ENCODE peak calls at places on chromosomes 16 and 17, in four cellular contexts. One of them, this sample, is unnamed.

GRCh38 chr17:13869301-13869700 is 200.0 kb upstream of the COX10 start:
- DNase-seq in Panc1: no peak
- DNase-seq in astrocyte: peak
- DNase-seq in Caco-2: no peak
- DNase-seq in this sample: no peak

GRCh38 chr16:7218936-7219335 is 113.7 kb upstream of the RBFOX1 start:
- DNase-seq in Panc1: no peak
- DNase-seq in astrocyte: no peak
- DNase-seq in Caco-2: no peak
- DNase-seq in this sample: no peak

GRCh38 chr17:62587554-62587953 is 39.9 kb upstream of the MRC2 start:
- DNase-seq in Panc1: no peak
- DNase-seq in astrocyte: no peak
- DNase-seq in Caco-2: no peak
- DNase-seq in this sample: no peak

GRCh38 chr17:3799181-3799627 is 1.8 kb downstream of the ITGAE start:
- DNase-seq in Panc1: no peak
- DNase-seq in astrocyte: no peak
- DNase-seq in Caco-2: no peak
- DNase-seq in this sample: no peak

GRCh38 chr16:25192096-25192495 is 24.7 kb upstream of the AQP8 start:
- DNase-seq in Panc1: peak
- DNase-seq in astrocyte: peak
- DNase-seq in Caco-2: no peak
- DNase-seq in this sample: no peak

GRCh38 chr16:15946257-15947044 is 3.0 kb upstream of the ABCC1 start:
- DNase-seq in Panc1: peak
- DNase-seq in astrocyte: peak
- DNase-seq in Caco-2: no peak
- DNase-seq in this sample: peak

GRCh38 chr16:70692481-70693203 is 6.8 kb upstream of the MTSS2 start:
- DNase-seq in Panc1: no peak
- DNase-seq in astrocyte: no peak
- DNase-seq in Caco-2: no peak
- DNase-seq in this sample: no peak

GRCh38 chr17:55722742-55723487 is at the start of gene TMEM100:
- DNase-seq in Panc1: no peak
- DNase-seq in astrocyte: peak
- DNase-seq in Caco-2: no peak
- DNase-seq in this sample: peak

GRCh38 chr17:3008336-3009279 is 54.8 kb downstream of the OR1D5 start:
- DNase-seq in Panc1: no peak
- DNase-seq in astrocyte: no peak
- DNase-seq in Caco-2: no peak
- DNase-seq in this sample: no peak

GRCh38 chr16:84785843-84786538 is 33.8 kb upstream of the CRISPLD2 start:
- DNase-seq in Panc1: no peak
- DNase-seq in astrocyte: peak
- DNase-seq in Caco-2: no peak
- DNase-seq in this sample: peak

GRCh38 chr16:55710466-55710865 is 54.7 kb downstream of the SLC6A2 start:
- DNase-seq in Panc1: no peak
- DNase-seq in astrocyte: no peak
- DNase-seq in Caco-2: no peak
- DNase-seq in this sample: peak

GRCh38 chr16:19092653-19093410 is 20.9 kb upstream of the ITPRIPL2 start:
- DNase-seq in Panc1: no peak
- DNase-seq in astrocyte: no peak
- DNase-seq in Caco-2: no peak
- DNase-seq in this sample: no peak

GRCh38 chr16:192686-193085 is 12.4 kb downstream of the HBQ1 start:
- DNase-seq in Panc1: no peak
- DNase-seq in astrocyte: no peak
- DNase-seq in Caco-2: no peak
- DNase-seq in this sample: no peak

GRCh38 chr16:16096161-16096857 is 127.0 kb downstream of the ABCC6 start:
- DNase-seq in Panc1: no peak
- DNase-seq in astrocyte: peak
- DNase-seq in Caco-2: no peak
- DNase-seq in this sample: no peak

GRCh38 chr17:40551091-40551873 is 14.0 kb downstream of the CCR7 start:
- DNase-seq in Panc1: peak
- DNase-seq in astrocyte: peak
- DNase-seq in Caco-2: peak
- DNase-seq in this sample: peak

GRCh38 chr16:57522960-57523359 is 13.4 kb downstream of the CCDC102A start:
- DNase-seq in Panc1: no peak
- DNase-seq in astrocyte: no peak
- DNase-seq in Caco-2: no peak
- DNase-seq in this sample: no peak

GRCh38 chr17:39132192-39132600 is 19.2 kb downstream of the PLXDC1 start:
- DNase-seq in Panc1: no peak
- DNase-seq in astrocyte: peak
- DNase-seq in Caco-2: no peak
- DNase-seq in this sample: peak

GRCh38 chr17:48259710-48260291 is 152.2 kb downstream of the SNX11 start:
- DNase-seq in Panc1: no peak
- DNase-seq in astrocyte: no peak
- DNase-seq in Caco-2: no peak
- DNase-seq in this sample: peak

GRCh38 chr16:70610273-70611223 is 35.8 kb upstream of the IL34 start:
- DNase-seq in Panc1: no peak
- DNase-seq in astrocyte: no peak
- DNase-seq in Caco-2: peak
- DNase-seq in this sample: no peak

GRCh38 chr16:1450218-1450617 is 5.9 kb upstream of the CCDC154 start:
- DNase-seq in Panc1: no peak
- DNase-seq in astrocyte: no peak
- DNase-seq in Caco-2: no peak
- DNase-seq in this sample: no peak
- TF ChIP-seq CTCF in Panc1: no peak
- TF ChIP-seq CTCF in astrocyte: no peak
- TF ChIP-seq CTCF in Caco-2: peak
- TF ChIP-seq CTCF in this sample: no peak

GRCh38 chr16:73047536-73048291 is at the start of gene ZFHX3:
- DNase-seq in Panc1: no peak
- DNase-seq in astrocyte: no peak
- DNase-seq in Caco-2: peak
- DNase-seq in this sample: peak
- TF ChIP-seq CTCF in Panc1: no peak
- TF ChIP-seq CTCF in astrocyte: no peak
- TF ChIP-seq CTCF in Caco-2: no peak
- TF ChIP-seq CTCF in this sample: peak

GRCh38 chr16:30379165-30379783 is 3.1 kb downstream of the SEPTIN1 start:
- DNase-seq in Panc1: no peak
- DNase-seq in astrocyte: no peak
- DNase-seq in Caco-2: no peak
- DNase-seq in this sample: no peak

GRCh38 chr16:30377050-30377811 is 2.6 kb downstream of the MYL11 start:
- DNase-seq in Panc1: no peak
- DNase-seq in astrocyte: peak
- DNase-seq in Caco-2: no peak
- DNase-seq in this sample: no peak

GRCh38 chr16:30380072-30380471 is 2.3 kb downstream of the SEPTIN1 start:
- DNase-seq in Panc1: no peak
- DNase-seq in astrocyte: no peak
- DNase-seq in Caco-2: no peak
- DNase-seq in this sample: no peak

GRCh38 chr16:30377812-30378235 is 3.2 kb downstream of the MYL11 start:
- DNase-seq in Panc1: no peak
- DNase-seq in astrocyte: peak
- DNase-seq in Caco-2: peak
- DNase-seq in this sample: peak

DNA sequence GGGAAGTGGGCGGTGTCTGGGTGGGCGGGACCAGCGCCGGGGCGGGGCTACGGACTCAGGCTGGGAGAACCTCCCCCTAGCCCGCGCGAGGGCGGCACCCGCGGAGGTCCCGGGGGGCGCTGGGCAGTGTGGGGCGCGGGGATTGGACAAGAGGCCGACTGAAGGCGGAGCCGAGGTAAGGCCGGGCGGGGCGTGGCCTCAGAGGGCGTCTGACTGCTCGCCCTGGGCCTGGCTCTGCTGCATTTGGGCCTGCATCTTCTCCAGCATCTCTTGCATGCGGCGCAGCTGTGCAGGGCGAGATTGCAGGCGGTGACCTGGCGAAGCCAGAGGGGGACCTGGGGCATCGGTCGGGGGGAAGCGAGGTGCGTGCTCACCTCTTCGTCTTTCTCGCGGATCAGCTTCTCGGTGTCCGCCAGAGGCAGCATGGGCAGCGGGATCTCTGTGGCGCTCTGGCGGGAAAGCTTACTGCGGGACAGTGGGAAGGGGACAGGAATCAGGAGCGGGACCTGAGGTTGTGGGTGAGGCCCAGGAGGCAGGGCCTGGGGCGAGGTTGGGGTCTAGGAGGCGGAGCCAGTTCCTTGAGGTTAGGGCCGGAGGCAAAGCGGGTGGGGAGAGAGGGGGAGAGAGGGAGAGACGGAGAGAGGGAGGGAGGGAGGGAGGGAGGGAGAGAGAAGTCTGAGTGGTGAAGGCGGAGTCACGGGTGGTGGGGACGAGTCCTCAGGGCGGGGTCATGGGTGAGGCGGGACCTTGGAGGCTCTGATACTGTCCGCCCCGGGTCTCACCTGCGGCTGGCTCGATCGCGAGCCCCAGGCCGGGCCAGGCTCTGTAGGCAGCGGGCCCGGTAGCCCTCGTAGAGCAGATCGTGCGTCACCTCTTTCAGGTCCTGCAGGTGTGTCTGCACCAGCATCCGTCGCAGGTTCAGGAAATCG is 3.9 kb downstream of the SEPTIN1 start:
- DNase-seq in Panc1: no peak
- DNase-seq in astrocyte: peak
- DNase-seq in Caco-2: peak
- DNase-seq in this sample: peak
- TF ChIP-seq CTCF in Panc1: no peak
- TF ChIP-seq CTCF in astrocyte: no peak
- TF ChIP-seq CTCF in Caco-2: no peak
- TF ChIP-seq CTCF in this sample: no peak

GRCh38 chr17:81301195-81302144 is 6.4 kb upstream of the SLC38A10 start:
- DNase-seq in Panc1: no peak
- DNase-seq in astrocyte: no peak
- DNase-seq in Caco-2: no peak
- DNase-seq in this sample: no peak

GRCh38 chr17:81303385-81303784 is 8.3 kb upstream of the SLC38A10 start:
- DNase-seq in Panc1: no peak
- DNase-seq in astrocyte: no peak
- DNase-seq in Caco-2: no peak
- DNase-seq in this sample: no peak

GRCh38 chr17:81304196-81305015 is 9.3 kb upstream of the SLC38A10 start:
- DNase-seq in Panc1: no peak
- DNase-seq in astrocyte: no peak
- DNase-seq in Caco-2: no peak
- DNase-seq in this sample: no peak

GRCh38 chr17:81302324-81302723 is 7.2 kb upstream of the SLC38A10 start:
- DNase-seq in Panc1: no peak
- DNase-seq in astrocyte: no peak
- DNase-seq in Caco-2: no peak
- DNase-seq in this sample: no peak

GRCh38 chr17:81302861-81303326 is 7.8 kb upstream of the SLC38A10 start:
- DNase-seq in Panc1: no peak
- DNase-seq in astrocyte: no peak
- DNase-seq in Caco-2: no peak
- DNase-seq in this sample: peak
- TF ChIP-seq CTCF in Panc1: no peak
- TF ChIP-seq CTCF in astrocyte: no peak
- TF ChIP-seq CTCF in Caco-2: no peak
- TF ChIP-seq CTCF in this sample: no peak

GRCh38 chr17:81074440-81074839 is 39.5 kb downstream of the BAIAP2 start:
- DNase-seq in Panc1: no peak
- DNase-seq in astrocyte: no peak
- DNase-seq in Caco-2: no peak
- DNase-seq in this sample: no peak

GRCh38 chr17:81073967-81074366 is 39.0 kb downstream of the BAIAP2 start:
- DNase-seq in Panc1: no peak
- DNase-seq in astrocyte: no peak
- DNase-seq in Caco-2: no peak
- DNase-seq in this sample: no peak

GRCh38 chr17:81076097-81076754 is 41.3 kb downstream of the BAIAP2 start:
- DNase-seq in Panc1: no peak
- DNase-seq in astrocyte: no peak
- DNase-seq in Caco-2: no peak
- DNase-seq in this sample: no peak

GRCh38 chr17:81075307-81075706 is 40.4 kb downstream of the BAIAP2 start:
- DNase-seq in Panc1: no peak
- DNase-seq in astrocyte: no peak
- DNase-seq in Caco-2: no peak
- DNase-seq in this sample: no peak

GRCh38 chr17:81074875-81075274 is 39.9 kb downstream of the BAIAP2 start:
- DNase-seq in Panc1: no peak
- DNase-seq in astrocyte: no peak
- DNase-seq in Caco-2: no peak
- DNase-seq in this sample: no peak
- TF ChIP-seq CTCF in Panc1: no peak
- TF ChIP-seq CTCF in astrocyte: no peak
- TF ChIP-seq CTCF in Caco-2: no peak
- TF ChIP-seq CTCF in this sample: no peak

DNA sequence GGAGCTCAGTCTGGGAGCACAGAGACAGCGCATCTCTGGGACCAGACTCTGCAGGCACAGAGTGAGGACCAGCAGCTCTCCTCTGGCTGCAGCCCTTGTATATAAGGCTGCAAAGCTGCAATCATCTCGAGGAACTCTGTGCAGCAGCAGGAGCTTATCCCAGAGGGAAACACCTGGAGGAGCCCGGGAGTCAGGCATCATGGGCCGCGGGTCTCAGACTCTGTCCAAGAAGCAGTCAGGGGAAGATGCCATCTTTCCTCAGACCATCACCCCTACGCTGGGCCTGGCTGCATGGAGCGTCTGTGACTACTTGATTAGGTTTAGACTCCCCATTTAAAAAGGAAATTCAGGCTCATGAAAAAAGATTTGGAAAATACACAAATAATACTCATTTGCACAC is 122.0 kb downstream of the IRF8 start:
- DNase-seq in Panc1: no peak
- DNase-seq in astrocyte: no peak
- DNase-seq in Caco-2: peak
- DNase-seq in this sample: no peak
- TF ChIP-seq CTCF in Panc1: no peak
- TF ChIP-seq CTCF in astrocyte: no peak
- TF ChIP-seq CTCF in Caco-2: no peak
- TF ChIP-seq CTCF in this sample: no peak

GRCh38 chr17:46026045-46026814 is 27.2 kb downstream of the STH start:
- DNase-seq in Panc1: no peak
- DNase-seq in astrocyte: no peak
- DNase-seq in Caco-2: no peak
- DNase-seq in this sample: no peak
- TF ChIP-seq CTCF in Panc1: no peak
- TF ChIP-seq CTCF in astrocyte: no peak
- TF ChIP-seq CTCF in Caco-2: no peak
- TF ChIP-seq CTCF in this sample: no peak

GRCh38 chr16:81198635-81199034 is 39.9 kb upstream of the BCO1 start:
- DNase-seq in Panc1: no peak
- DNase-seq in astrocyte: no peak
- DNase-seq in Caco-2: peak
- DNase-seq in this sample: no peak
- TF ChIP-seq CTCF in Panc1: no peak
- TF ChIP-seq CTCF in astrocyte: no peak
- TF ChIP-seq CTCF in Caco-2: no peak
- TF ChIP-seq CTCF in this sample: peak